ENCODE peak calls at places on chromosomes 7 and 10, in five cellular contexts. J, W, G, R and O are unnamed samples.

GRCh38 chr10:11488126-11488525 is 123.3 kb downstream of the USP6NL start:
- DNase-seq in G (no peak), J (no peak), R (no peak), W (no peak), O (peak)

GRCh38 chr7:44290250-44290616 is 35.2 kb downstream of the CAMK2B start:
- DNase-seq in R (no peak), J (no peak), W (no peak), G (no peak), O (no peak)

GRCh38 chr10:15824498-15824897 is 35.8 kb downstream of the MINDY3 start:
- DNase-seq in W (no peak), R (peak), G (no peak), J (no peak), O (peak)

GRCh38 chr10:71132321-71132810 is 80.0 kb upstream of the UNC5B start:
- DNase-seq in J (no peak), W (no peak), G (no peak), R (no peak), O (no peak)

GRCh38 chr7:6437251-6437650 is 10.5 kb downstream of the DAGLB start:
- DNase-seq in J (no peak), R (no peak), W (no peak), G (no peak), O (no peak)

GRCh38 chr10:122986340-122986739 is 6.1 kb downstream of the PSTK start:
- DNase-seq in R (no peak), G (no peak), W (no peak), J (no peak), O (no peak)

GRCh38 chr10:77899080-77899477 is 27.5 kb downstream of the DLG5 start:
- DNase-seq in G (no peak), J (no peak), W (peak), R (peak), O (peak)

GRCh38 chr7:125599387-125599786 is 669.8 kb upstream of the POT1 start:
- DNase-seq in R (no peak), J (peak), W (no peak), G (no peak), O (peak)

GRCh38 chr10:54903770-54904169 is 102.7 kb upstream of the PCDH15 start:
- DNase-seq in W (no peak), J (no peak), R (no peak), G (no peak), O (no peak)

GRCh38 chr10:72564596-72564995 is 61.3 kb downstream of the MICU1 start:
- DNase-seq in G (no peak), R (peak), J (no peak), W (no peak), O (peak)

GRCh38 chr10:98173258-98173657 is 38.8 kb downstream of the R3HCC1L start:
- DNase-seq in W (no peak), R (no peak), J (peak), G (no peak), O (no peak)

GRCh38 chr7:136942994-136943393 is 74.5 kb downstream of the CHRM2 start:
- DNase-seq in R (no peak), G (no peak), W (no peak), J (no peak), O (no peak)

GRCh38 chr10:124157286-124157685 is 63.9 kb upstream of the CHST15 start:
- DNase-seq in G (no peak), J (no peak), R (peak), W (no peak), O (no peak)

GRCh38 chr7:142177869-142178268 is 66.4 kb downstream of the MGAM2 start:
- DNase-seq in R (peak), J (no peak), W (no peak), G (no peak), O (peak)

GRCh38 chr10:70283445-70284399 is at the start of gene NPFFR1:
- DNase-seq in G (no peak), W (no peak), R (no peak), J (peak), O (no peak)

GRCh38 chr10:13806419-13806818 is 219.7 kb downstream of the PRPF18 start:
- DNase-seq in G (no peak), R (no peak), W (no peak), J (no peak), O (no peak)

GRCh38 chr7:80481196-80481884 is 30.5 kb downstream of the GNAT3 start:
- DNase-seq in G (no peak), J (no peak), W (no peak), R (peak), O (peak)

GRCh38 chr10:22325948-22326702 is 5.2 kb downstream of the BMI1 start:
- DNase-seq in W (no peak), G (no peak), J (peak), R (no peak), O (no peak)

GRCh38 chr10:100346765-100347567 is at the start of gene SCD:
- DNase-seq in G (peak), W (peak), J (peak), R (peak), O (peak)